ENCODE peak calls at places on chromosome 15, in seven cellular contexts. One of them, this sample, is unnamed.

GRCh38 chr15:83204697-83205096 is 2.9 kb downstream of the HDGFL3 start:
- DNase-seq in K562: no peak
- DNase-seq in HepG2: no peak
- DNase-seq in HCT116: no peak
- DNase-seq in GM12878: no peak
- DNase-seq in SK-N-SH: no peak
- DNase-seq in H1: no peak
- DNase-seq in this sample: no peak

GRCh38 chr15:36501063-36501678 is 78.3 kb upstream of the CDIN1 start:
- DNase-seq in K562: no peak
- DNase-seq in HepG2: peak
- DNase-seq in HCT116: peak
- DNase-seq in GM12878: peak
- DNase-seq in SK-N-SH: peak
- DNase-seq in H1: no peak
- DNase-seq in this sample: peak

GRCh38 chr15:72585659-72586058 is 68.8 kb upstream of the GOLGA6B start:
- DNase-seq in K562: no peak
- DNase-seq in HepG2: peak
- DNase-seq in HCT116: no peak
- DNase-seq in GM12878: no peak
- DNase-seq in SK-N-SH: no peak
- DNase-seq in H1: no peak
- DNase-seq in this sample: peak

GRCh38 chr15:77702211-77702957 is 69.7 kb upstream of the LINGO1 start:
- DNase-seq in K562: peak
- DNase-seq in HepG2: no peak
- DNase-seq in HCT116: no peak
- DNase-seq in GM12878: no peak
- DNase-seq in SK-N-SH: no peak
- DNase-seq in H1: peak
- DNase-seq in this sample: peak

GRCh38 chr15:22979699-22980188 is 424 bp downstream of the CYFIP1 start:
- DNase-seq in K562: no peak
- DNase-seq in HepG2: no peak
- DNase-seq in HCT116: no peak
- DNase-seq in GM12878: no peak
- DNase-seq in SK-N-SH: peak
- DNase-seq in H1: no peak
- DNase-seq in this sample: peak

GRCh38 chr15:27993996-27994775 is 104.9 kb downstream of the OCA2 start:
- DNase-seq in K562: no peak
- DNase-seq in HepG2: no peak
- DNase-seq in HCT116: no peak
- DNase-seq in GM12878: no peak
- DNase-seq in SK-N-SH: peak
- DNase-seq in H1: no peak
- DNase-seq in this sample: no peak

GRCh38 chr15:48440084-48440483 is 108.9 kb downstream of the DUT start:
- DNase-seq in K562: no peak
- DNase-seq in HepG2: no peak
- DNase-seq in HCT116: no peak
- DNase-seq in GM12878: no peak
- DNase-seq in SK-N-SH: no peak
- DNase-seq in H1: no peak
- DNase-seq in this sample: no peak

GRCh38 chr15:92811514-92811913 is 88.6 kb upstream of the CHD2 start:
- DNase-seq in K562: no peak
- DNase-seq in HepG2: peak
- DNase-seq in HCT116: no peak
- DNase-seq in GM12878: no peak
- DNase-seq in SK-N-SH: no peak
- DNase-seq in H1: no peak
- DNase-seq in this sample: peak

GRCh38 chr15:49934487-49934886 is 184.5 kb downstream of the ATP8B4 start:
- DNase-seq in K562: no peak
- DNase-seq in HepG2: no peak
- DNase-seq in HCT116: no peak
- DNase-seq in GM12878: no peak
- DNase-seq in SK-N-SH: no peak
- DNase-seq in H1: no peak
- DNase-seq in this sample: no peak
- TF ChIP-seq JUND in K562: no peak
- TF ChIP-seq JUND in HepG2: no peak
- TF ChIP-seq JUND in HCT116: no peak
- TF ChIP-seq JUND in GM12878: no peak
- TF ChIP-seq JUND in SK-N-SH: no peak
- TF ChIP-seq JUND in H1: no peak
- TF ChIP-seq JUND in this sample: no peak

GRCh38 chr15:58396181-58396580 is 35.6 kb upstream of the LIPC start:
- DNase-seq in K562: no peak
- DNase-seq in HepG2: no peak
- DNase-seq in HCT116: no peak
- DNase-seq in GM12878: no peak
- DNase-seq in SK-N-SH: no peak
- DNase-seq in H1: no peak
- DNase-seq in this sample: no peak
- TF ChIP-seq JUND in K562: no peak
- TF ChIP-seq JUND in HepG2: no peak
- TF ChIP-seq JUND in HCT116: no peak
- TF ChIP-seq JUND in GM12878: no peak
- TF ChIP-seq JUND in SK-N-SH: no peak
- TF ChIP-seq JUND in H1: no peak
- TF ChIP-seq JUND in this sample: no peak

DNA sequence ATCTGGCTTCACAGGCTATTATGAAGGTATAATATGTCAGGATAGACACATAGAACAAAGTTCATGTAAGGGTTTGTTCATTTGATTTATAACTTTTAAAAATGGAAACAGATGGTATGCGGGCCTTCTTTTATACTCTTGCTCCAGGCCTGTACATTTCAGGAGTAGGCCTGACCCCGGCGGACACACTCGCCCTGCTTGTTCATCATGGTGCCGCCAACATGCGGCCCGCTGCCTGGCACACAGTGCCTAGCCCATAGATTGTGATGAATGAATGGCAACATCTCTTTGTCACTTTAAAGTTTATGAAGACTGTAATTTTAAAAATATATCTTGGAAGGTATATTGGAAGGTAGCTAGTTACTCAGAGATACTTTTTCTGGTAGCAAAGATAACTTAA is 92.1 kb upstream of the BLM start:
- DNase-seq in K562: no peak
- DNase-seq in HepG2: no peak
- DNase-seq in HCT116: no peak
- DNase-seq in GM12878: no peak
- DNase-seq in SK-N-SH: no peak
- DNase-seq in H1: no peak
- DNase-seq in this sample: no peak
- TF ChIP-seq JUND in K562: no peak
- TF ChIP-seq JUND in HepG2: no peak
- TF ChIP-seq JUND in HCT116: no peak
- TF ChIP-seq JUND in GM12878: no peak
- TF ChIP-seq JUND in SK-N-SH: no peak
- TF ChIP-seq JUND in H1: no peak
- TF ChIP-seq JUND in this sample: no peak

GRCh38 chr15:100332721-100333120 is 9.1 kb downstream of the ADAMTS17 start:
- DNase-seq in K562: no peak
- DNase-seq in HepG2: no peak
- DNase-seq in HCT116: no peak
- DNase-seq in GM12878: no peak
- DNase-seq in SK-N-SH: no peak
- DNase-seq in H1: no peak
- DNase-seq in this sample: no peak

GRCh38 chr15:100328796-100329195 is 13.0 kb downstream of the ADAMTS17 start:
- DNase-seq in K562: no peak
- DNase-seq in HepG2: no peak
- DNase-seq in HCT116: no peak
- DNase-seq in GM12878: no peak
- DNase-seq in SK-N-SH: no peak
- DNase-seq in H1: no peak
- DNase-seq in this sample: no peak

GRCh38 chr15:100332231-100332630 is 9.5 kb downstream of the ADAMTS17 start:
- DNase-seq in K562: no peak
- DNase-seq in HepG2: no peak
- DNase-seq in HCT116: no peak
- DNase-seq in GM12878: no peak
- DNase-seq in SK-N-SH: no peak
- DNase-seq in H1: no peak
- DNase-seq in this sample: no peak

GRCh38 chr15:100330629-100331215 is 11.1 kb downstream of the ADAMTS17 start:
- DNase-seq in K562: no peak
- DNase-seq in HepG2: no peak
- DNase-seq in HCT116: no peak
- DNase-seq in GM12878: no peak
- DNase-seq in SK-N-SH: no peak
- DNase-seq in H1: no peak
- DNase-seq in this sample: no peak

GRCh38 chr15:100330221-100330620 is 11.6 kb downstream of the ADAMTS17 start:
- DNase-seq in K562: no peak
- DNase-seq in HepG2: no peak
- DNase-seq in HCT116: no peak
- DNase-seq in GM12878: no peak
- DNase-seq in SK-N-SH: no peak
- DNase-seq in H1: no peak
- DNase-seq in this sample: no peak
- TF ChIP-seq JUND in K562: no peak
- TF ChIP-seq JUND in HepG2: no peak
- TF ChIP-seq JUND in HCT116: no peak
- TF ChIP-seq JUND in GM12878: no peak
- TF ChIP-seq JUND in SK-N-SH: no peak
- TF ChIP-seq JUND in H1: no peak
- TF ChIP-seq JUND in this sample: no peak

GRCh38 chr15:90883526-90883931 is 775 bp upstream of the FES start:
- DNase-seq in K562: no peak
- DNase-seq in HepG2: no peak
- DNase-seq in HCT116: no peak
- DNase-seq in GM12878: no peak
- DNase-seq in SK-N-SH: no peak
- DNase-seq in H1: no peak
- DNase-seq in this sample: no peak
- TF ChIP-seq JUND in K562: no peak
- TF ChIP-seq JUND in HepG2: no peak
- TF ChIP-seq JUND in HCT116: no peak
- TF ChIP-seq JUND in GM12878: no peak
- TF ChIP-seq JUND in SK-N-SH: no peak
- TF ChIP-seq JUND in H1: no peak
- TF ChIP-seq JUND in this sample: no peak

DNA sequence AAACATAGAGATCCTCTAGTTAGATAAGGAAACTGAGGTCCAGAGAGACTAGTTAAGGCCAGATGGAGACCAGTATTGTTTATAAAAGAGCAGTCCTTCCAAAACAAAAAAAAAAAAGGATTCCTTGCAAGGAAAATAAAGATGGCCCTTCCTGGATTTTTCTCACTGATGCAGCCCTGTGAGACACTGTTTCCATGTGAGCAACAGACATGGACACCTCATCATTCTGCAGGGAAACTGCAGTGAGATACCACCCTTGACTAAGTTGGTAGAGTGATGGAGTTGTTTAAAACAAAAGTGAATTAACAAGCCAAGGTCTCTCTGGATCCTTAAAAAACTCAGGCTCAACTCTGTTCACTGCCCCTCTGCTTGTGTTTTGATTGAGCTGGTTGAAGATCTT is 65.6 kb upstream of the MYZAP start:
- DNase-seq in K562: no peak
- DNase-seq in HepG2: no peak
- DNase-seq in HCT116: no peak
- DNase-seq in GM12878: no peak
- DNase-seq in SK-N-SH: no peak
- DNase-seq in H1: no peak
- DNase-seq in this sample: no peak
- TF ChIP-seq JUND in K562: no peak
- TF ChIP-seq JUND in HepG2: no peak
- TF ChIP-seq JUND in HCT116: no peak
- TF ChIP-seq JUND in GM12878: no peak
- TF ChIP-seq JUND in SK-N-SH: no peak
- TF ChIP-seq JUND in H1: no peak
- TF ChIP-seq JUND in this sample: no peak

This sample was measured in T47D.